ENCODE peak calls at places on chromosome 16, in six cellular contexts. P, T, H, I, K and D are unnamed samples.

GRCh38 chr16:68999114-68999513 is 106.3 kb upstream of the HAS3 start:
- DNase-seq in T (no peak), H (peak), P (no peak), K (no peak), I (no peak), D (no peak)

GRCh38 chr16:69478685-69479084 is 54.3 kb downstream of the CYB5B start:
- DNase-seq in T (no peak), P (no peak), K (no peak), I (no peak), H (no peak), D (no peak)

GRCh38 chr16:59973966-59974365 is 1239.8 kb upstream of the GOT2 start:
- DNase-seq in T (no peak), H (no peak), I (no peak), P (no peak), K (no peak), D (no peak)

GRCh38 chr16:30997887-30998711 is 12.3 kb downstream of the STX1B start:
- DNase-seq in I (no peak), T (peak), K (no peak), P (no peak), H (peak), D (no peak)

GRCh38 chr16:52592778-52593177 is 45.8 kb upstream of the TOX3 start:
- DNase-seq in K (no peak), H (no peak), P (no peak), I (no peak), T (no peak), D (no peak)

GRCh38 chr16:12829096-12829888 is 25.6 kb upstream of the CPPED1 start:
- DNase-seq in K (no peak), P (no peak), H (no peak), T (no peak), I (no peak), D (no peak)

GRCh38 chr16:47018223-47018891 is 44.9 kb upstream of the DNAJA2 start:
- DNase-seq in K (peak), P (peak), H (peak), T (peak), I (peak), D (peak)

GRCh38 chr16:49855280-49855821 is 561 bp downstream of the ZNF423 start:
- DNase-seq in P (peak), I (peak), H (no peak), K (peak), T (peak), D (peak)

GRCh38 chr16:19223235-19223847 is 55.3 kb downstream of the SYT17 start:
- DNase-seq in P (no peak), H (peak), K (peak), I (peak), T (peak), D (peak)

GRCh38 chr16:29025735-29026134 is 40.9 kb downstream of the LAT start:
- DNase-seq in K (no peak), P (no peak), H (no peak), I (no peak), T (no peak), D (no peak)

GRCh38 chr16:2915196-2915929 is 3.6 kb downstream of the FLYWCH1 start:
- DNase-seq in P (no peak), K (peak), I (no peak), H (no peak), T (no peak), D (no peak)

GRCh38 chr16:57944961-57945739 is 25.8 kb downstream of the CNGB1 start:
- DNase-seq in P (no peak), K (peak), H (no peak), T (no peak), I (no peak), D (no peak)

GRCh38 chr16:55655709-55656694 is at the start of gene SLC6A2:
- DNase-seq in K (no peak), T (peak), P (no peak), I (no peak), H (no peak), D (no peak)

GRCh38 chr16:50334106-50334975 is 34.4 kb downstream of the BRD7 start:
- DNase-seq in I (no peak), H (no peak), P (no peak), T (peak), K (peak), D (no peak)

GRCh38 chr16:69851491-69852240 is 89.5 kb downstream of the WWP2 start:
- DNase-seq in H (no peak), P (no peak), I (no peak), T (no peak), K (no peak), D (no peak)

GRCh38 chr16:27378871-27379580 is 22.9 kb upstream of the IL21R start:
- DNase-seq in H (no peak), I (no peak), K (no peak), T (no peak), P (no peak), D (peak)

GRCh38 chr16:60686824-60687223 is 1349.4 kb downstream of the CDH8 start:
- DNase-seq in H (no peak), K (no peak), I (no peak), T (no peak), P (no peak), D (peak)

GRCh38 chr16:2027024-2028010 is 615 bp downstream of the NHERF2 start:
- DNase-seq in T (peak), P (no peak), I (peak), H (peak), K (no peak), D (no peak)

GRCh38 chr16:50273888-50274770 is 7.8 kb downstream of the ADCY7 start:
- DNase-seq in P (peak), K (no peak), H (no peak), I (no peak), T (no peak), D (peak)

GRCh38 chr16:57998484-57998883 is 2.0 kb downstream of the ZNF319 start:
- DNase-seq in T (peak), P (no peak), K (peak), H (no peak), I (no peak), D (peak)

GRCh38 chr16:20747030-20747816 is 5.6 kb upstream of the THUMPD1 start:
- DNase-seq in K (peak), I (peak), T (peak), H (peak), P (no peak), D (peak)

GRCh38 chr16:29993191-29993902 is 2.1 kb downstream of the HIRIP3 start:
- DNase-seq in H (no peak), P (no peak), K (no peak), I (no peak), T (no peak), D (no peak)

GRCh38 chr16:57601801-57602478 is 26.5 kb upstream of the ADGRG1 start:
- DNase-seq in T (no peak), I (no peak), P (peak), H (no peak), K (peak), D (peak)

GRCh38 chr16:53207810-53208752 is 153.3 kb downstream of the CHD9 start:
- DNase-seq in H (peak), T (peak), P (peak), I (peak), K (peak), D (peak)

GRCh38 chr16:76059701-76060100 is 217.5 kb upstream of the CNTNAP4 start:
- DNase-seq in P (no peak), H (no peak), I (no peak), K (no peak), T (no peak), D (no peak)

GRCh38 chr16:48613061-48613957 is 3.3 kb upstream of the N4BP1 start:
- DNase-seq in T (peak), I (no peak), P (no peak), K (no peak), H (peak), D (peak)

GRCh38 chr16:269061-269796 is 6.5 kb downstream of the RGS11 start:
- DNase-seq in K (no peak), H (no peak), P (no peak), T (no peak), I (no peak), D (no peak)

GRCh38 chr16:58464047-58464915 is 35.7 kb upstream of the NDRG4 start:
- DNase-seq in I (no peak), T (no peak), K (no peak), H (no peak), P (no peak), D (no peak)

GRCh38 chr16:69618307-69618706 is 52.5 kb downstream of the NFAT5 start:
- DNase-seq in H (no peak), P (no peak), I (peak), T (no peak), K (no peak), D (no peak)

GRCh38 chr16:20612551-20613470 is 36.6 kb upstream of the ACSM2B start:
- DNase-seq in T (no peak), K (no peak), H (no peak), I (no peak), P (no peak), D (no peak)

GRCh38 chr16:27191352-27191924 is 11.9 kb upstream of the KDM8 start:
- DNase-seq in T (no peak), P (no peak), K (no peak), I (no peak), H (no peak), D (no peak)

GRCh38 chr16:14649816-14650215 is 17.1 kb downstream of the BFAR start:
- DNase-seq in I (no peak), P (no peak), T (no peak), H (no peak), K (no peak), D (no peak)
- TF ChIP-seq MAX in I (no peak), P (no peak), T (no peak), H (no peak), K (no peak), D (no peak)

GRCh38 chr16:85689285-85689949 is 663 bp upstream of the GINS2 start:
- DNase-seq in K (no peak), I (no peak), P (no peak), T (no peak), H (no peak), D (no peak)

GRCh38 chr16:85690469-85691064 is 1.8 kb upstream of the GINS2 start:
- DNase-seq in H (peak), K (peak), T (no peak), I (no peak), P (no peak), D (no peak)

GRCh38 chr16:85687651-85688471 is 893 bp downstream of the GINS2 start:
- DNase-seq in P (no peak), K (peak), T (no peak), I (no peak), H (no peak), D (no peak)

GRCh38 chr16:85688586-85689284 is at the start of gene GINS2:
- DNase-seq in K (peak), H (peak), T (peak), P (peak), I (peak), D (peak)

GRCh38 chr16:85689950-85690320 is 1.2 kb upstream of the GINS2 start:
- DNase-seq in I (no peak), P (no peak), K (no peak), T (no peak), H (no peak), D (no peak)
- TF ChIP-seq MYC in I (no peak), P (no peak), K (no peak), T (no peak), H (no peak), D (no peak)

GRCh38 chr16:11320170-11320569 is 25.1 kb upstream of the RMI2 start:
- DNase-seq in H (no peak), K (no peak), T (no peak), I (no peak), P (no peak), D (no peak)
- TF ChIP-seq MAX in H (no peak), K (no peak), T (no peak), I (no peak), P (no peak), D (no peak)

GRCh38 chr16:4625617-4626159 is 1.1 kb downstream of the MGRN1 start:
- DNase-seq in H (no peak), I (no peak), T (no peak), P (no peak), K (no peak), D (no peak)

GRCh38 chr16:4623593-4623992 is 1.0 kb upstream of the MGRN1 start:
- DNase-seq in P (no peak), I (no peak), K (no peak), T (no peak), H (no peak), D (no peak)

GRCh38 chr16:4626396-4626795 is 1.8 kb downstream of the MGRN1 start:
- DNase-seq in K (no peak), T (no peak), P (no peak), I (no peak), H (no peak), D (no peak)

GRCh38 chr16:4624015-4624826 is at the start of gene MGRN1:
- DNase-seq in T (peak), I (peak), H (peak), P (peak), K (peak), D (peak)

GRCh38 chr16:4624827-4625616 is 396 bp downstream of the MGRN1 start:
- DNase-seq in I (peak), H (peak), T (no peak), K (peak), P (peak), D (peak)
- TF ChIP-seq MYC in I (no peak), H (peak), T (no peak), K (no peak), P (no peak), D (no peak)

DNA sequence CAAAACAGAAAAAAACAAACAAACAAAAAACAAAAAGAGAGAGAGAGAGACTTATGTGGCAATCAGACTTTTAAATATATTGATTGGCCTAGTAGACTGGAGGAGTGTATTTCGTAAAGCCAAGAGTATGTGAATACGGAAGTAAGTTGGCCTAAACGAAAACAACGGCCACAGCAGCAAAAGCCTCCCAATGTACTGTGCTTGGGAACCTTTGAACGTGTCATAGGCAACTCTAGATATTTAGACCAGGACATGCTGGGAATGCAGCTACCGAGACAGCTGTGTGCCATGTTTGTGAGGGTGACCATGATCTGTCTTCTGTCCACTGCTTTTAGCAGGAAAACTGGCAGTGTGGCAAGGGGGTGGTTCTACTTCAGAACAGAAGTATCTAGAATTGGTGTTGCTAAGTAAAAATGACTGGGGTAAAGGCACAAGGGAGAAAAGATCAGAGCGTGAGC is 7.4 kb downstream of the MAF start:
- DNase-seq in I (no peak), H (no peak), P (no peak), T (no peak), K (no peak), D (no peak)
- TF ChIP-seq MAX in I (no peak), H (no peak), P (no peak), T (no peak), K (no peak), D (no peak)

DNA sequence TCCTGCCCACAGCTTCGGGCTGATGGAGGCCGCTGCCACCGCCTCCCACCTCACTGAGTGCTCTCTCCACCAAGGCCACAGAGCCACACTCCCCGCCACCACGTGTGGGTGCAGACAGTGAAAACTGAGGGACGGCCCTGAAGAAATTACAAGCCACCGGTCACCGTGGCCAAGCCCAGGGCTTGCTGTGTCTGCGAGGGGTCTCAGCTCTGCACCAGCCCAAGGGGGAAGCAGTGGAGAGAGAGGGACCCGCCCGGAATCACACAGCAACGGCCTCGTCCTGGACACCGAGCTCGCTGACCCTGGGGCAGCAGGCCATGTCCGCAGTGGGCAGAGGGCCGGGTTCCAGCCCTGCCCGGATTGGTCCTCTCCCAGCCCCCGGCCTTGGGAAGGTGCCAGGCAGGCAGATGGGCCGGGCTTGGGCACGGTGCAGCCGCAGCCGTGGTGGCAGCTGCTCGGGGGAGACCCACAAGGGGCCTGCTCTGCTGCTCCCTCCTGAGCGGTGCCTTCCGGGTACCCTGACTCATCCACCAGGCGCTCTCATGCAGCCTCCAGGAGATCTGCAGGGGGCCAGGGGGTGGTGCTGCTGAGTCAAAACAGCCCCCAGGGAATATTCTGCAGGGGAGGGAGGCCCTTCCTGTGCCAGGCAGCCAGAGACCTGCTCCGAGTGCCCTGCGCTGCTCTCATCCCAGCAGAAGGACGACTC is 52.0 kb downstream of the CBFA2T3 start:
- DNase-seq in T (peak), P (no peak), H (peak), K (peak), I (peak), D (peak)
- TF ChIP-seq MYC in T (no peak), P (no peak), H (peak), K (no peak), I (no peak), D (peak)

DNA sequence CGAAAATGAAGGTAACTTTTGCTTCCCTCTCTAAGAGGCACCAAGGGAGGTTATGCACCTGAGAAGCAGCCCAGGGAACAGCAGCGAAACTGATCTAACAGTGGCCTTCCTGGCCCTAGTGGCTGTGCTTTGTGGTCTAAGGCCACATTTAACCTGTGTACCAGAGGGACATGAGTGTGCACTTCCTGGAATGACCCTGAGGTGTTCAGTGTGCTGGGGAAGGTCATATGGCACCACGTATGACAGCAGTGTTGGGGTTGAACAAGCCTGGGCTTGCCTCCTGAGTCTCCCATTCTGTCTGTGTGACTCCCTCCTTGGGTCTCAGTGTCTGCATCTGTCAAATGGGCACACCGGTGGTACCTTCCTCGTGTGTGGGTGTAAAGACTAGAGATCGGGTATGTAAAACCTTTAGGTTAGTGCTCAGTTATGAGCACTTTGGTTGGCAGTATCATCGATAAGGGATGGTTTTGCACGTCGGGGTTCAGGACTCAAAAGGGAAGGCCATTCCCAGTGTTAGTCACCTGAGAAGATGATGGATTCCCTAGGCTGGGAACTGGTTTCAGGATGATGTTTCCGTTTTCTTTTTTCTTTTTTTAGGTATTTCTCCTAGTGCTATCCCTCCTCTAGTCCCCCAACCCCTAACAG is 31.9 kb downstream of the PLCG2 start:
- DNase-seq in K (no peak), P (peak), H (no peak), I (no peak), T (no peak), D (no peak)
- TF ChIP-seq MAX in K (no peak), P (peak), H (no peak), I (no peak), T (no peak), D (no peak)

DNA sequence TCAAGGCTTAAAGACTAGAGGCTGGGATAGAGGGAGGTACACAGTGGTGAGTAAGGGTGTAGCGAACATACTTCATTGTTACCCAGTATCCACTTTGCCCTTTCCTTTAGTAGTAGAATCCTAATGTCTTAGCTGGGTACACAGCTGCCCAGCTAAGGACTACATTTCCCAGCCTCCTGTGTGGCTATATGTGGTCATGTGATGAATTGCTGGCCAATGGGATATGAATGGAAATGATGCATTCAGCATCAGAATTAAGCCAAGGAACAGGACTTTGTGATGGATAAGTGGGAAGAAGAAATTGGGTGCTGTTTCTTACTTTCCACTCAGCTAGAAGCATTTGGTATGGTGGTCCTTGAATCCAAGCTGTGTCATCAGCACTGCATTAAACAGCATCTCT is 55.9 kb downstream of the FOXL1 start:
- DNase-seq in T (no peak), K (no peak), P (no peak), H (no peak), I (peak), D (no peak)
- TF ChIP-seq MYC in T (no peak), K (no peak), P (no peak), H (no peak), I (no peak), D (no peak)

GRCh38 chr16:66304151-66304550 is 62.3 kb upstream of the CDH5 start:
- DNase-seq in I (no peak), T (no peak), H (no peak), K (no peak), P (no peak), D (no peak)
- TF ChIP-seq MAX in I (no peak), T (no peak), H (no peak), K (no peak), P (no peak), D (no peak)